ENCODE peak calls at places on chromosomes 4 and X, in ten cellular contexts. I is heart right ventricle, J is fibroblast of the aortic adventitia, Q is psoas muscle, S is astrocyte, F is IMR-90, X is neural progenitor cell, T is progenitor cell of endocrine pancreas, O is neural crest cell, W is astrocyte of the spinal cord. R is an unnamed sample.

GRCh38 chr4:76677571-76678326 is 220.2 kb downstream of the SOWAHB start:
- DNase-seq in I (no peak), J (no peak), Q (no peak), S (no peak), F (no peak), X (no peak), T (no peak), O (no peak), W (no peak), R (no peak)

GRCh38 chr4:185925910-185926360 is 113.9 kb upstream of the SORBS2 start:
- DNase-seq in I (peak), J (no peak), Q (no peak), S (no peak), F (no peak), X (peak), T (no peak), O (no peak), W (no peak), R (no peak)

GRCh38 chr4:2837110-2837903 is 6.3 kb upstream of the ADD1 start:
- DNase-seq in I (no peak), J (no peak), Q (no peak), S (no peak), F (no peak), X (peak), T (no peak), O (no peak), W (no peak), R (peak)

GRCh38 chr4:112102875-112103370 is 42.3 kb upstream of the FAM241A start:
- DNase-seq in I (no peak), J (no peak), Q (no peak), S (no peak), F (no peak), X (no peak), T (no peak), O (no peak), W (no peak), R (no peak)

GRCh38 chrX:133373366-133374079 is 41.8 kb downstream of the GPC4 start:
- DNase-seq in I (no peak), J (no peak), Q (no peak), S (no peak), F (no peak), X (no peak), T (no peak), O (no peak), W (no peak), R (no peak)

GRCh38 chr4:15197005-15197404 is 194.7 kb downstream of the CPEB2 start:
- DNase-seq in I (peak), J (peak), Q (no peak), S (peak), F (peak), X (peak), T (no peak), O (peak), W (peak), R (no peak)

GRCh38 chr4:5746829-5747745 is 36.1 kb downstream of the EVC start:
- DNase-seq in I (no peak), J (peak), Q (no peak), S (peak), F (peak), X (no peak), T (no peak), O (no peak), W (peak), R (peak)

GRCh38 chr4:59571805-59572430 is 1628.2 kb upstream of the ADGRL3 start:
- DNase-seq in I (no peak), J (no peak), Q (no peak), S (no peak), F (no peak), X (no peak), T (no peak), O (no peak), W (no peak), R (no peak)

GRCh38 chr4:147916351-147916750 is 184.5 kb downstream of the ARHGAP10 start:
- DNase-seq in I (no peak), J (peak), Q (no peak), S (peak), F (no peak), X (no peak), T (no peak), O (no peak), W (peak), R (no peak)

GRCh38 chr4:15657366-15657765 is 2.2 kb upstream of the FBXL5 start:
- DNase-seq in I (no peak), J (peak), Q (no peak), S (peak), F (no peak), X (no peak), T (no peak), O (no peak), W (no peak), R (no peak)

GRCh38 chrX:118181030-118181429 is 64.4 kb upstream of the KLHL13 start:
- DNase-seq in I (no peak), J (peak), Q (no peak), S (peak), F (peak), X (no peak), T (no peak), O (no peak), W (peak), R (no peak)

GRCh38 chr4:78781086-78781630 is 5.0 kb downstream of the BMP2K start:
- DNase-seq in I (no peak), J (no peak), Q (no peak), S (no peak), F (no peak), X (no peak), T (no peak), O (no peak), W (no peak), R (no peak)

GRCh38 chr4:128286474-128287158 is 997 bp downstream of the PGRMC2 start:
- DNase-seq in I (no peak), J (peak), Q (no peak), S (peak), F (peak), X (peak), T (no peak), O (no peak), W (peak), R (no peak)

GRCh38 chr4:75004755-75005668 is 72.1 kb downstream of the PARM1 start:
- DNase-seq in I (peak), J (no peak), Q (peak), S (no peak), F (no peak), X (no peak), T (no peak), O (no peak), W (peak), R (no peak)

GRCh38 chrX:11944486-11944885 is 186.4 kb downstream of the MSL3 start:
- DNase-seq in I (no peak), J (peak), Q (no peak), S (peak), F (peak), X (peak), T (peak), O (peak), W (peak), R (no peak)

GRCh38 chr4:106627071-106627470 is 258.5 kb upstream of the GIMD1 start:
- DNase-seq in I (no peak), J (peak), Q (no peak), S (no peak), F (no peak), X (no peak), T (no peak), O (no peak), W (no peak), R (no peak)

GRCh38 chr4:2042207-2042946 is 16.8 kb upstream of the NAT8L start:
- DNase-seq in I (no peak), J (no peak), Q (no peak), S (no peak), F (no peak), X (peak), T (no peak), O (no peak), W (no peak), R (no peak)

GRCh38 chr4:145299380-145300076 is 119.1 kb upstream of the OTUD4 start:
- DNase-seq in I (no peak), J (peak), Q (no peak), S (peak), F (peak), X (no peak), T (no peak), O (no peak), W (peak), R (no peak)

GRCh38 chrX:21487832-21488231 is 113.6 kb downstream of the CNKSR2 start:
- DNase-seq in I (no peak), J (no peak), Q (no peak), S (peak), F (peak), X (peak), T (no peak), O (no peak), W (peak), R (no peak)

GRCh38 chr4:185680617-185681016 is 131.4 kb downstream of the SORBS2 start:
- DNase-seq in I (no peak), J (no peak), Q (no peak), S (no peak), F (no peak), X (no peak), T (no peak), O (no peak), W (no peak), R (no peak)

GRCh38 chr4:11376571-11376970 is 52.1 kb downstream of the HS3ST1 start:
- DNase-seq in I (no peak), J (no peak), Q (no peak), S (no peak), F (no peak), X (no peak), T (no peak), O (no peak), W (no peak), R (no peak)

GRCh38 chr4:52853351-52853750 is 8.8 kb upstream of the RASL11B start:
- DNase-seq in I (no peak), J (peak), Q (no peak), S (peak), F (peak), X (no peak), T (no peak), O (no peak), W (no peak), R (no peak)

GRCh38 chrX:70479197-70479969 is 34.7 kb downstream of the DLG3 start:
- DNase-seq in I (no peak), J (peak), Q (no peak), S (peak), F (peak), X (no peak), T (no peak), O (no peak), W (peak), R (no peak)

DNA sequence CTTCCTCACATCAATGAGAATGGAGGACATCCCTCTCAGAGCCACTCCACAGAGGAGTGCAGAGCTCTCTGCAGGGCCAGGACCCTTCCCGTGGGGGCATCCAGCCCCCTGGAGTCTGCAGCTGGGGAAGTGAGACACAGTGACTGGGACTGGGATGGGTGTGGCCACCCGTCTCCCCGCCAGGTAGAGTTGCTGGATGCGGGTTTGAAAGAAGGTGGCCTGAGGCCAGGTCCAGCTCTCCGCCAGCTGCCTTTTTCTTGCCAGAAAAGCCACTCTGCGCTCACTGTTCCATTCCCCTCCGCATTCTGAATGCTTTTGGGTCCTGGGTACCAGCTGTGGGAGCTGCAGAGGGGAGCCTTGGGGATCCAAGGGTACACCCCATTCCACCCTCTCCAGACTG is 82.6 kb downstream of the ABLIM2 start:
- DNase-seq in I (no peak), J (no peak), Q (peak), S (no peak), F (no peak), X (no peak), T (no peak), O (no peak), W (no peak), R (no peak)
- TF ChIP-seq CTCF in I (no peak), J (no peak), Q (no peak), S (no peak), F (no peak), X (no peak), T (no peak), O (no peak), W (no peak), R (no peak)

GRCh38 chrX:129450123-129450522 is 73.2 kb downstream of the SMARCA1 start:
- DNase-seq in I (no peak), J (no peak), Q (no peak), S (no peak), F (no peak), X (no peak), T (no peak), O (no peak), W (no peak), R (no peak)

GRCh38 chrX:129452523-129452922 is 70.8 kb downstream of the SMARCA1 start:
- DNase-seq in I (no peak), J (no peak), Q (no peak), S (no peak), F (no peak), X (no peak), T (no peak), O (no peak), W (no peak), R (no peak)

GRCh38 chrX:129445436-129445835 is 77.9 kb downstream of the SMARCA1 start:
- DNase-seq in I (no peak), J (no peak), Q (no peak), S (no peak), F (no peak), X (no peak), T (no peak), O (no peak), W (no peak), R (no peak)

GRCh38 chrX:129449141-129449540 is 74.1 kb downstream of the SMARCA1 start:
- DNase-seq in I (no peak), J (no peak), Q (no peak), S (no peak), F (no peak), X (no peak), T (no peak), O (no peak), W (no peak), R (no peak)
- TF ChIP-seq CTCF in I (no peak), J (no peak), Q (no peak), S (no peak), F (no peak), X (no peak), T (no peak), O (peak), W (peak), R (peak)

GRCh38 chr4:80361329-80361900 is 25.9 kb downstream of the CFAP299 start:
- DNase-seq in I (no peak), J (peak), Q (no peak), S (no peak), F (peak), X (peak), T (no peak), O (no peak), W (peak), R (no peak)
- TF ChIP-seq CTCF in I (peak), J (peak), Q (peak), S (peak), F (peak), X (peak), T (peak), O (peak), W (peak), R (peak)

DNA sequence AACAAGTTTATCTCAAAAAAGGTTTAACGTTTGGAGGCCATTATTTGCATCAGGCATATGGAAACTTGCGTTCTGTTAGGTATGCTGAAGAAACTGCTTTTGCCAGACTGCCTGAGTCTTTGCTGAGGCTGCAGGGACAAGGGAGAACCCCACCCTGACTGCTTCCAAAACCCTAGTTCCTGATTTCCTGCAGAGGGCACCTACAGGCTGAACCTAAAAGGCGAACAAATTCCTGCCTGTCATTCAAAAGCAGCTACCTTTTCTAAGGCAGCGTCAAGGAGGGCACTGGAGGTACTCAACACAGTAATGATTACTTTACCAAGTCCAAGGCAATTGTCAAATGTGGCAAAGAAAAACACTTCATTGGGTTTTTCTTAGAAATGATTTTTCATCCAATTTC is 578 bp upstream of the CORIN start:
- DNase-seq in I (no peak), J (no peak), Q (no peak), S (no peak), F (no peak), X (peak), T (no peak), O (no peak), W (no peak), R (no peak)
- TF ChIP-seq CTCF in I (no peak), J (no peak), Q (no peak), S (no peak), F (no peak), X (no peak), T (no peak), O (no peak), W (no peak), R (no peak)

GRCh38 chr4:48779095-48779997 is 733 bp downstream of the FRYL start:
- DNase-seq in I (peak), J (peak), Q (peak), S (peak), F (peak), X (peak), T (peak), O (peak), W (peak), R (peak)
- TF ChIP-seq CTCF in I (no peak), J (no peak), Q (peak), S (no peak), F (peak), X (no peak), T (peak), O (no peak), W (peak), R (no peak)

GRCh38 chr4:184553891-184554290 is 79.5 kb upstream of the IRF2 start:
- DNase-seq in I (no peak), J (no peak), Q (no peak), S (no peak), F (no peak), X (no peak), T (no peak), O (no peak), W (no peak), R (no peak)

GRCh38 chr4:184558996-184559395 is 84.6 kb upstream of the IRF2 start:
- DNase-seq in I (no peak), J (no peak), Q (no peak), S (no peak), F (no peak), X (no peak), T (no peak), O (no peak), W (no peak), R (no peak)
- TF ChIP-seq CTCF in I (no peak), J (no peak), Q (no peak), S (no peak), F (no peak), X (no peak), T (no peak), O (no peak), W (no peak), R (no peak)

GRCh38 chrX:15567886-15568616 is 32.7 kb downstream of the ACE2 start:
- DNase-seq in I (no peak), J (peak), Q (no peak), S (no peak), F (no peak), X (no peak), T (no peak), O (no peak), W (no peak), R (no peak)
- TF ChIP-seq CTCF in I (no peak), J (peak), Q (no peak), S (peak), F (peak), X (peak), T (peak), O (peak), W (peak), R (peak)

GRCh38 chr4:43781125-43781524 is 667.5 kb downstream of the KCTD8 start:
- DNase-seq in I (no peak), J (no peak), Q (no peak), S (no peak), F (no peak), X (no peak), T (no peak), O (no peak), W (no peak), R (no peak)

GRCh38 chr4:43778187-43778915 is 670.3 kb downstream of the KCTD8 start:
- DNase-seq in I (no peak), J (no peak), Q (no peak), S (no peak), F (no peak), X (no peak), T (no peak), O (no peak), W (no peak), R (no peak)

DNA sequence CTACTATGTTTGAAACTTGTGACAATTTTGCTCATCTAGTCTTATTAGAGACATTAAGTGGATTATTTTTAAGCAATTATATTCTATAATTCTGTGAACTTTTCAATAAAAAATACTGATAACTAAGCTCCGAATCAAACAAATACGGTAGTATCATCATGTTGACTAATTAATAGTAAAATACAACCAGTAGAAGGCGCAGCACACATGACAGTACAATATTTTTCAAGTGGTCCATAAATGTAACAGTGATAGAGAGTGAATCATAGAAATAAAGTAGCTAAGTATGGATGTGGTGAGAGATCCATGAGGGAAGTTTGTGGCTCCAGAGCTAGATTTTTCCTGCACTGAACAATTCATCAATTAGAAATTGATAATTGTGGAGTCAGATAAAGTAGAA is 666.2 kb downstream of the KCTD8 start:
- DNase-seq in I (no peak), J (no peak), Q (no peak), S (no peak), F (no peak), X (no peak), T (no peak), O (no peak), W (no peak), R (no peak)
- TF ChIP-seq CTCF in I (no peak), J (no peak), Q (no peak), S (no peak), F (no peak), X (no peak), T (no peak), O (no peak), W (no peak), R (no peak)

DNA sequence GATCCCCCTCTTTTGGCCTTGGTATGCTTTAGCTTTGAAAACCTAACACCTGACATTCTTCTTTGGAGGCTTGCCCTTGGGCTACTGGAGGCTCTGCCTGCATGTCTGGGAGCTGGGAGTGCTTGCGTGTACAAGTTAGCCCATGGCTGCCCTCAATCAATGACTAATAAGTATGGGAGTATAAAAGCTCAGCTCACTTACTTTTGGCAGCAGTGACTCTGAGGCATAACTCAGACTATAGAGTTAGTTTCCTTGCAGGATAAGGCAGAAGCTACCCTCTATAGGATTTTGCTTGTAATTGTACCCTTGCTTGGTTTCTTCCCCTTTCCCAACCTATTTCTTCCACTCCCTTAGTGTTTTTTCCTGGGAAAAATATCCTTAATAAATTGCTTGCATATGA is 247.9 kb downstream of the PPP1R2C start:
- DNase-seq in I (no peak), J (peak), Q (no peak), S (peak), F (peak), X (no peak), T (no peak), O (no peak), W (peak), R (no peak)
- TF ChIP-seq CTCF in I (no peak), J (no peak), Q (no peak), S (peak), F (no peak), X (peak), T (no peak), O (no peak), W (peak), R (peak)

GRCh38 chrX:130330706-130331105 is 9.0 kb upstream of the SLC25A14 start:
- DNase-seq in I (peak), J (peak), Q (peak), S (peak), F (peak), X (peak), T (peak), O (peak), W (peak), R (no peak)
- TF ChIP-seq CTCF in I (peak), J (peak), Q (peak), S (peak), F (peak), X (peak), T (peak), O (peak), W (peak), R (peak)

R was measured in type B pancreatic cell.